ENCODE peak calls at places on chromosomes 3 and 15, in six cellular contexts. O is tibial artery, V is right lobe of liver, Z is ELR, M is D341Med, L is T-cell. P is an unnamed sample.

GRCh38 chr15:88015228-88015860 is 241.2 kb downstream of the NTRK3 start:
- DNase-seq in L (no peak), V (no peak), M (no peak), O (peak), Z (no peak), P (no peak)

GRCh38 chr3:149717391-149718056 is 34.8 kb downstream of the COMMD2 start:
- DNase-seq in Z (peak), L (no peak), M (peak), O (peak), V (no peak), P (peak)

GRCh38 chr15:78282324-78282723 is 17.1 kb downstream of the SKIC8 start:
- DNase-seq in M (no peak), Z (no peak), L (no peak), O (no peak), V (no peak), P (no peak)

GRCh38 chr15:48440084-48440483 is 108.9 kb downstream of the DUT start:
- DNase-seq in L (no peak), O (peak), M (no peak), Z (no peak), V (no peak), P (no peak)

GRCh38 chr15:77419050-77419835 is 661 bp downstream of the PEAK1 start:
- DNase-seq in V (peak), L (no peak), M (peak), Z (peak), O (peak), P (peak)

GRCh38 chr15:90025461-90026033 is 24.4 kb downstream of the ZNF710 start:
- DNase-seq in O (no peak), M (no peak), L (no peak), V (no peak), Z (no peak), P (no peak)

GRCh38 chr15:42994546-42994945 is 74.0 kb upstream of the TTBK2 start:
- DNase-seq in Z (peak), O (no peak), V (no peak), L (no peak), M (no peak), P (no peak)

GRCh38 chr3:113536627-113537101 is 4.3 kb downstream of the SIDT1 start:
- DNase-seq in O (no peak), L (no peak), M (no peak), V (no peak), Z (peak), P (peak)

GRCh38 chr3:173599673-173600072 is 202.1 kb downstream of the NLGN1 start:
- DNase-seq in L (no peak), O (no peak), Z (peak), M (no peak), V (no peak), P (peak)

GRCh38 chr3:42654331-42655201 is 1.1 kb downstream of the ZBTB47 start:
- DNase-seq in L (no peak), V (no peak), Z (peak), O (peak), M (peak), P (peak)

GRCh38 chr3:34256791-34257190 is 458.4 kb downstream of the PDCD6IP start:
- DNase-seq in Z (no peak), M (no peak), V (no peak), L (no peak), O (no peak), P (no peak)

GRCh38 chr3:10480871-10481378 is 24.5 kb downstream of the ATP2B2 start:
- DNase-seq in L (no peak), Z (no peak), M (no peak), O (no peak), V (peak), P (peak)

GRCh38 chr15:43930079-43930478 is 103.3 kb downstream of the WDR76 start:
- DNase-seq in L (no peak), M (no peak), Z (no peak), O (no peak), V (no peak), P (no peak)

GRCh38 chr3:123576119-123576518 is 8.7 kb downstream of the HACD2 start:
- DNase-seq in Z (peak), V (no peak), L (no peak), O (no peak), M (no peak), P (no peak)

GRCh38 chr3:30294241-30294667 is 312.1 kb upstream of the TGFBR2 start:
- DNase-seq in V (no peak), O (no peak), M (no peak), Z (peak), L (no peak), P (peak)

GRCh38 chr15:85333132-85333831 is 47.1 kb upstream of the AKAP13 start:
- DNase-seq in M (no peak), O (no peak), L (no peak), Z (peak), V (no peak), P (peak)

GRCh38 chr3:62622553-62623174 is 249.3 kb upstream of the FEZF2 start:
- DNase-seq in V (no peak), Z (peak), O (no peak), M (peak), L (no peak), P (peak)

GRCh38 chr3:115927210-115927609 is 303.9 kb downstream of the GAP43 start:
- DNase-seq in M (no peak), Z (no peak), O (no peak), V (no peak), L (no peak), P (no peak)

GRCh38 chr3:115341208-115341607 is 194.1 kb upstream of the ZBTB20 start:
- DNase-seq in M (no peak), V (no peak), Z (peak), L (no peak), O (no peak), P (no peak)

GRCh38 chr3:45426161-45426560 is 37.8 kb downstream of the LARS2 start:
- DNase-seq in L (no peak), V (no peak), M (no peak), Z (no peak), O (no peak), P (peak)

GRCh38 chr3:14296352-14296751 is 106.1 kb upstream of the SLC6A6 start:
- DNase-seq in L (no peak), V (no peak), O (no peak), Z (no peak), M (no peak), P (no peak)

GRCh38 chr3:17384567-17385296 is 357.7 kb downstream of the TBC1D5 start:
- DNase-seq in M (no peak), L (no peak), Z (no peak), O (no peak), V (no peak), P (peak)

GRCh38 chr15:92682772-92683510 is 27.4 kb upstream of the FAM174B start:
- DNase-seq in L (no peak), V (no peak), M (no peak), O (no peak), Z (no peak), P (no peak)

GRCh38 chr15:29278436-29279099 is 8.9 kb upstream of the NSMCE3 start:
- DNase-seq in Z (peak), O (no peak), V (no peak), M (no peak), L (no peak), P (peak)

P was measured in trophoblast cell.